ENCODE peak calls at places on chromosomes 1 and 21, in seven cellular contexts. Z, F, O, M, R, G and L are unnamed samples.

GRCh38 chr1:208234721-208235120 is 9.5 kb downstream of the PLXNA2 start:
- DNase-seq in Z (no peak), F (peak; percentile 24), O (no peak), M (no peak), R (no peak), G (no peak), L (no peak)

GRCh38 chr1:115440733-115441132 is 102.7 kb upstream of the NGF start:
- DNase-seq in Z (no peak), F (no peak), O (no peak), M (no peak), R (no peak), G (no peak), L (no peak)

GRCh38 chr1:63545780-63546179 is 22.5 kb downstream of the EFCAB7 start:
- DNase-seq in Z (no peak), F (peak; percentile 80), O (no peak), M (no peak), R (no peak), G (no peak), L (no peak)

GRCh38 chr21:38955495-38955894 is 149.8 kb downstream of the ETS2 start:
- DNase-seq in Z (no peak), F (peak; percentile 63), O (no peak), M (no peak), R (no peak), G (no peak), L (no peak)

GRCh38 chr1:81635816-81636215 is 164.9 kb upstream of the ADGRL2 start:
- DNase-seq in Z (no peak), F (peak; percentile 36), O (no peak), M (no peak), R (no peak), G (no peak), L (no peak)

GRCh38 chr21:39429445-39429844 is 16.1 kb downstream of the LCA5L start:
- DNase-seq in Z (no peak), F (peak; percentile 10), O (no peak), M (no peak), R (no peak), G (no peak), L (no peak)

GRCh38 chr1:119254067-119254720 is 113.7 kb upstream of the WARS2 start:
- DNase-seq in Z (no peak), F (no peak), O (no peak), M (no peak), R (no peak), G (no peak), L (no peak)

GRCh38 chr1:160371346-160371631 is 4.4 kb downstream of the NHLH1 start:
- DNase-seq in Z (no peak), F (no peak), O (no peak), M (no peak), R (no peak), G (no peak), L (no peak)

GRCh38 chr1:159986093-159986492 is 32.1 kb upstream of the SLAMF9 start:
- DNase-seq in Z (no peak), F (no peak), O (no peak), M (no peak), R (no peak), G (no peak), L (no peak)

GRCh38 chr1:77037990-77038389 is 170.7 kb downstream of the ST6GALNAC5 start:
- DNase-seq in Z (no peak), F (no peak), O (no peak), M (no peak), R (no peak), G (no peak), L (no peak)

GRCh38 chr1:180208264-180208663 is 21.8 kb upstream of the LHX4 start:
- DNase-seq in Z (no peak), F (no peak), O (no peak), M (no peak), R (no peak), G (no peak), L (no peak)

GRCh38 chr1:86502721-86503430 is 34.1 kb downstream of the CLCA1 start:
- DNase-seq in Z (no peak), F (no peak), O (no peak), M (peak; percentile 37), R (no peak), G (peak; percentile 11), L (no peak)

GRCh38 chr1:90717665-90718410 is 736 bp upstream of the BARHL2 start:
- DNase-seq in Z (peak; percentile 58), F (peak; percentile 24), O (peak; percentile 86), M (no peak), R (no peak), G (peak; percentile 71), L (peak; percentile 28)

GRCh38 chr1:231814031-231814430 is 187.4 kb downstream of the DISC1 start:
- DNase-seq in Z (no peak), F (no peak), O (no peak), M (no peak), R (no peak), G (no peak), L (no peak)

GRCh38 chr1:9596419-9597123 is 7.9 kb downstream of the TMEM201 start:
- DNase-seq in Z (no peak), F (no peak), O (no peak), M (no peak), R (no peak), G (no peak), L (no peak)

GRCh38 chr1:230865062-230865817 is 3.1 kb downstream of the C1orf198 start:
- DNase-seq in Z (no peak), F (no peak), O (no peak), M (no peak), R (no peak), G (no peak), L (no peak)

GRCh38 chr1:22184892-22185612 is 42.2 kb upstream of the WNT4 start:
- DNase-seq in Z (no peak), F (peak; percentile 11), O (peak; percentile 91), M (peak; percentile 56), R (no peak), G (peak; percentile 50), L (no peak)